ENCODE peak calls at places on chromosomes 16 and 17, in five cellular contexts. B is HuH-7, S is cardiac fibroblast, V is HEK293T, I is fibroblast of pulmonary artery. J is an unnamed sample.

GRCh38 chr17:64252831-64253230 is 10.2 kb downstream of the TEX2 start:
- DNase-seq in B (no peak), I (no peak), S (no peak), V (no peak), J (no peak)

GRCh38 chr17:17628388-17629008 is 37.0 kb upstream of the PEMT start:
- DNase-seq in B (no peak), S (no peak), V (no peak), I (no peak), J (no peak)

GRCh38 chr16:73143681-73144370 is 95.9 kb upstream of the ZFHX3 start:
- DNase-seq in I (no peak), S (peak), B (no peak), V (no peak), J (no peak)

GRCh38 chr16:4661661-4662060 is 31.7 kb upstream of the NUDT16L1 start:
- DNase-seq in B (no peak), I (no peak), V (no peak), S (no peak), J (peak)

GRCh38 chr17:77453613-77454559 is 313.1 kb downstream of the SEC14L1 start:
- DNase-seq in B (peak), S (peak), I (no peak), V (no peak), J (no peak)

GRCh38 chr17:66739553-66739952 is 95.4 kb upstream of the CACNG5 start:
- DNase-seq in B (no peak), I (no peak), V (no peak), S (no peak), J (no peak)

GRCh38 chr17:69581061-69581955 is 166.8 kb downstream of the MAP2K6 start:
- DNase-seq in B (no peak), S (no peak), V (no peak), I (no peak), J (no peak)

GRCh38 chr16:63945805-63946204 is 1176.1 kb downstream of the CDH11 start:
- DNase-seq in I (no peak), V (no peak), S (no peak), B (no peak), J (no peak)

GRCh38 chr16:16857603-16858283 is 478.8 kb downstream of the NPIPA7 start:
- DNase-seq in B (no peak), I (no peak), V (no peak), S (no peak), J (peak)

GRCh38 chr17:79788989-79789942 is 7.6 kb downstream of the CBX8 start:
- DNase-seq in V (no peak), I (no peak), B (peak), S (no peak), J (no peak)

GRCh38 chr17:35063514-35064223 is at the start of gene RFFL:
- DNase-seq in I (peak), S (peak), V (peak), B (peak), J (peak)

GRCh38 chr16:11689031-11689840 is 21.0 kb downstream of the SNN start:
- DNase-seq in I (no peak), V (no peak), S (no peak), B (no peak), J (no peak)

GRCh38 chr17:35185849-35186248 is 8.3 kb downstream of the SLC35G3 start:
- DNase-seq in V (no peak), S (no peak), B (no peak), I (no peak), J (no peak)

GRCh38 chr17:75500419-75501216 is 14.7 kb downstream of the CASKIN2 start:
- DNase-seq in I (no peak), B (no peak), V (no peak), S (no peak), J (no peak)

GRCh38 chr16:66457888-66458287 is 30.8 kb downstream of the BEAN1 start:
- DNase-seq in I (no peak), S (no peak), B (no peak), V (no peak), J (no peak)

GRCh38 chr16:27330542-27330941 is 16.8 kb downstream of the IL4R start:
- DNase-seq in S (peak), I (peak), V (no peak), B (no peak), J (no peak)

GRCh38 chr17:39823407-39824054 is 40.6 kb downstream of the IKZF3 start:
- DNase-seq in S (no peak), I (no peak), V (no peak), B (no peak), J (no peak)

GRCh38 chr17:28733346-28733745 is 4.8 kb downstream of the NEK8 start:
- DNase-seq in S (no peak), B (no peak), V (no peak), I (no peak), J (no peak)

GRCh38 chr16:52549011-52549692 is 2.2 kb upstream of the TOX3 start:
- DNase-seq in S (no peak), I (peak), B (no peak), V (peak), J (no peak)

GRCh38 chr17:56808503-56808902 is 25.2 kb downstream of the C17orf67 start:
- DNase-seq in I (no peak), V (no peak), B (no peak), S (no peak), J (no peak)

GRCh38 chr16:56258508-56259424 is 67.5 kb downstream of the GNAO1 start:
- DNase-seq in V (no peak), S (no peak), I (no peak), B (no peak), J (peak)

GRCh38 chr16:85557976-85558589 is 55.0 kb upstream of the GSE1 start:
- DNase-seq in I (no peak), V (no peak), B (no peak), S (no peak), J (no peak)

GRCh38 chr17:80870401-80870800 is 121.2 kb upstream of the CHMP6 start:
- DNase-seq in V (no peak), B (no peak), S (no peak), I (no peak), J (no peak)

GRCh38 chr17:9918352-9918751 is 13.3 kb upstream of the RCVRN start:
- DNase-seq in B (no peak), I (no peak), V (no peak), S (no peak), J (no peak)

GRCh38 chr16:47299587-47299986 is 155.8 kb upstream of the NETO2 start:
- DNase-seq in V (no peak), I (no peak), B (no peak), S (no peak), J (no peak)

GRCh38 chr17:35467824-35468223 is 19.3 kb upstream of the SLFN13 start:
- DNase-seq in B (no peak), S (no peak), I (no peak), V (no peak), J (no peak)

GRCh38 chr16:76661691-76662090 is 384.5 kb downstream of the CNTNAP4 start:
- DNase-seq in B (no peak), V (no peak), S (no peak), I (no peak), J (no peak)

GRCh38 chr16:67278773-67279295 is 498 bp upstream of the PLEKHG4 start:
- DNase-seq in S (no peak), B (peak), I (no peak), V (peak), J (no peak)

GRCh38 chr16:1394367-1394951 is 20.0 kb downstream of the UNKL start:
- DNase-seq in I (no peak), B (no peak), V (no peak), S (no peak), J (no peak)

GRCh38 chr16:16172991-16173390 is 50.3 kb downstream of the ABCC6 start:
- DNase-seq in I (no peak), B (no peak), S (no peak), V (no peak), J (no peak)

GRCh38 chr17:31593806-31594205 is 202.3 kb downstream of the RAB11FIP4 start:
- DNase-seq in V (no peak), B (no peak), I (no peak), S (no peak), J (no peak)

GRCh38 chr16:23670137-23670776 is 8.4 kb upstream of the PLK1 start:
- DNase-seq in V (no peak), I (peak), B (no peak), S (peak), J (no peak)

GRCh38 chr17:8039611-8040168 is 831 bp downstream of the ALOX15B start:
- DNase-seq in B (no peak), S (no peak), V (no peak), I (no peak), J (no peak)